ENCODE peak calls at places on chromosomes 4 and X, in nine cellular contexts. K is AG08395; A is CD8-positive, alpha-beta memory T cell; J is T-cell; S is NCI-H1092; B is NCI-H446 treated with DMSO at 0.1 percent for 48 hours; X is MG63; P is nucleus accumbens; Z is Right ventricle myocardium superior. O is an unnamed sample.

GRCh38 chr4:108351806-108352205 is 183.1 kb upstream of the LEF1 start:
- DNase-seq in X (no peak), B (no peak), P (no peak), K (peak), S (no peak), J (no peak), Z (no peak), A (no peak), O (no peak)

GRCh38 chr4:173859091-173859713 is 329.2 kb upstream of the HAND2 start:
- DNase-seq in J (no peak), A (no peak), B (no peak), K (no peak), Z (no peak), X (no peak), P (no peak), S (no peak), O (no peak)

GRCh38 chrX:150018931-150019331 is 80.6 kb upstream of the EOLA2 start:
- DNase-seq in S (no peak), P (no peak), A (no peak), Z (no peak), J (no peak), K (no peak), X (no peak), B (no peak), O (no peak)

GRCh38 chr4:40562208-40562607 is 67.5 kb downstream of the RBM47 start:
- DNase-seq in X (no peak), J (no peak), S (no peak), Z (no peak), A (no peak), K (no peak), B (no peak), P (no peak), O (no peak)

GRCh38 chrX:138890491-138890890 is 179.0 kb upstream of the FGF13 start:
- DNase-seq in P (no peak), Z (no peak), B (no peak), A (no peak), X (no peak), S (no peak), J (no peak), K (no peak), O (no peak)

GRCh38 chr4:1843852-1844251 is 12.1 kb downstream of the LETM1 start:
- DNase-seq in B (no peak), A (no peak), Z (peak), K (peak), S (no peak), P (peak), X (no peak), J (no peak), O (no peak)

GRCh38 chr4:88661724-88662123 is 35.9 kb downstream of the NAP1L5 start:
- DNase-seq in X (no peak), S (no peak), Z (no peak), A (no peak), B (no peak), J (no peak), P (no peak), K (peak), O (no peak)

GRCh38 chr4:742742-743311 is 37.2 kb downstream of the PCGF3 start:
- DNase-seq in Z (peak), K (peak), S (no peak), A (peak), P (no peak), B (no peak), X (peak), J (peak), O (peak)

GRCh38 chr4:145839151-145839550 is 99.5 kb downstream of the ZNF827 start:
- DNase-seq in J (no peak), P (peak), A (no peak), B (no peak), X (no peak), K (no peak), Z (no peak), S (no peak), O (no peak)

GRCh38 chr4:3213101-3213416 is 35.9 kb upstream of the MSANTD1 start:
- DNase-seq in K (no peak), J (no peak), S (no peak), B (no peak), P (no peak), A (no peak), X (no peak), Z (no peak), O (no peak)

GRCh38 chr4:115028682-115029385 is 84.6 kb downstream of the NDST4 start:
- DNase-seq in B (no peak), J (no peak), X (no peak), Z (no peak), K (no peak), A (no peak), S (no peak), P (no peak), O (no peak)

GRCh38 chr4:80259012-80259411 is 7.5 kb upstream of the FGF5 start:
- DNase-seq in K (no peak), J (no peak), S (peak), A (no peak), B (no peak), X (no peak), Z (no peak), P (no peak), O (no peak)

GRCh38 chrX:23907106-23907495 is 637 bp downstream of the APOO start:
- DNase-seq in B (no peak), J (no peak), A (no peak), S (no peak), K (no peak), Z (no peak), P (no peak), X (no peak), O (no peak)

GRCh38 chrX:11499076-11500044 is 166.4 kb downstream of the ARHGAP6 start:
- DNase-seq in X (peak), Z (no peak), B (no peak), S (no peak), J (no peak), K (peak), P (no peak), A (no peak), O (no peak)

GRCh38 chr4:15755321-15755750 is 22.8 kb upstream of the CD38 start:
- DNase-seq in B (no peak), X (peak), P (no peak), J (no peak), K (no peak), S (no peak), A (no peak), Z (no peak), O (no peak)

GRCh38 chr4:52376107-52376704 is 282.9 kb downstream of the USP46 start:
- DNase-seq in P (no peak), X (no peak), J (no peak), Z (no peak), B (peak), S (peak), K (peak), A (peak), O (no peak)

GRCh38 chrX:41720125-41720780 is 3.7 kb upstream of the GPR82 start:
- DNase-seq in P (no peak), X (no peak), B (no peak), A (peak), S (no peak), J (peak), K (no peak), Z (no peak), O (peak)

GRCh38 chr4:15068298-15068697 is 66.0 kb downstream of the CPEB2 start:
- DNase-seq in A (no peak), X (no peak), B (no peak), S (no peak), K (no peak), P (no peak), J (no peak), Z (no peak), O (no peak)

GRCh38 chr4:144687466-144687865 is 41.5 kb downstream of the HHIP start:
- DNase-seq in P (no peak), B (no peak), S (no peak), A (no peak), K (no peak), Z (no peak), J (no peak), X (no peak), O (no peak)

GRCh38 chr4:47926667-47927258 is 12.4 kb upstream of the NFXL1 start:
- DNase-seq in B (peak), Z (no peak), K (peak), J (peak), A (peak), S (peak), P (peak), X (peak), O (peak)

GRCh38 chr4:76606662-76607265 is 171.7 kb downstream of the SHROOM3 start:
- DNase-seq in Z (no peak), X (no peak), A (no peak), B (no peak), S (no peak), P (no peak), K (no peak), J (no peak), O (no peak)

GRCh38 chr4:185651137-185651677 is 115.9 kb upstream of the PDLIM3 start:
- DNase-seq in B (no peak), S (no peak), J (no peak), A (no peak), X (no peak), P (no peak), K (no peak), Z (no peak), O (no peak)

O was measured in spleen.